ENCODE peak calls at places on chromosomes 11 and 22, in nine cellular contexts. D is right cardiac atrium; Q is RWPE1; T is upper lobe of right lung; C is endodermal cell; R is CD8-positive, alpha-beta memory T cell; N is trophoblast cell; A is H9; L is left ventricle myocardium inferior. Z is an unnamed sample.

GRCh38 chr11:75996523-75997272 is 181.7 kb downstream of the UVRAG start:
- DNase-seq in D (no peak), Q (no peak), T (no peak), C (no peak), R (no peak), N (no peak), A (no peak), L (no peak), Z (no peak)

GRCh38 chr11:44913502-44913901 is 37.2 kb downstream of the TP53I11 start:
- DNase-seq in D (no peak), Q (no peak), T (no peak), C (no peak), R (no peak), N (no peak), A (no peak), L (no peak), Z (no peak)

GRCh38 chr11:128405693-128406364 is 181.5 kb downstream of the ETS1 start:
- DNase-seq in D (no peak), Q (no peak), T (no peak), C (no peak), R (no peak), N (no peak), A (no peak), L (no peak), Z (no peak)

GRCh38 chr11:13928566-13929251 is 33.8 kb upstream of the SPON1 start:
- DNase-seq in D (no peak), Q (peak), T (no peak), C (no peak), R (no peak), N (no peak), A (no peak), L (no peak), Z (no peak)

GRCh38 chr11:6200975-6201374 is 2.0 kb downstream of the OR52W1 start:
- DNase-seq in D (peak), Q (no peak), T (peak), C (no peak), R (no peak), N (peak), A (no peak), L (peak), Z (peak)

GRCh38 chr11:44950625-44951472 is at the start of gene TP53I11:
- DNase-seq in D (peak), Q (peak), T (peak), C (peak), R (peak), N (peak), A (no peak), L (peak), Z (peak)

GRCh38 chr11:130121430-130121978 is 38.1 kb upstream of the ST14 start:
- DNase-seq in D (no peak), Q (no peak), T (no peak), C (no peak), R (no peak), N (no peak), A (no peak), L (no peak), Z (no peak)

GRCh38 chr11:69481393-69481844 is at the start of gene LINC01488:
- DNase-seq in D (no peak), Q (no peak), T (peak), C (no peak), R (peak), N (no peak), A (no peak), L (peak), Z (peak)

DNA sequence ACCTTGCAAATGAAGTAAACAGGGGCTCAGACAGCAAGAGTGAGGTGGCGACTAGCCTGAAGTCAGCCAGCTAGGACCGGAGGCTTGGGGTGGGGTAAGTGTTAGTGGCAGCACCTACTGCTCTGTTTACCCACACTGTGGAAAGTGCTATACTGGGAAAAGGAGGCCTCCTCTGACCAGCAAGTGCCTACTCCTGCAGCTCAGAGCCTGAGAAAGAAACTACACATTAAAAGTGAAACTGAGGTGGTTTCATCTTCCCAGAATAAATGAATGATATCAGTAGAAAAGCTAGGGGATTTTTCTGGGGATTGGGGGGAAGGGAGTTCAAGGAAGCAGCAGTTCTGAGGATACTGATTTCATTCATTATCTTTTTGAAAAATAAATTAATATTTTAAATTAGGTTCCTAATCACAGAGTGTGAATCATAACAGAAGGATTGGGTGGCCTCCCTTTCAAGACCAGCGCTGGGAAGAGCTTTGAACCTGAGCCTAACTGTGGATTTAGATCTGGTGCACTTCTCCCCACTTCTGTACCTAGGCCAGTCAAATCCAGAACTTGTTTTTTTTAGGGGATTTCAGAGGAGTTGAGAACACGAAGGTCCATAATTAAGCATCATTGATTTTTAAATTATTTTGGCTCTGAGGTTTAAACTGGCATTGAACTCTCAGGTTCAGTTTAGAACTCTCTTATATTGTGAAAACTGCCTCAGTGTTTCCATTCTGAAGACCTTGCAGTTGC is 48.1 kb upstream of the GRAMD1B start:
- DNase-seq in D (no peak), Q (no peak), T (no peak), C (no peak), R (no peak), N (no peak), A (no peak), L (no peak), Z (no peak)
- H3K27ac ChIP-seq in D (no peak), Q (no peak), T (no peak), C (no peak), R (no peak), N (no peak), A (no peak), L (no peak), Z (no peak)

DNA sequence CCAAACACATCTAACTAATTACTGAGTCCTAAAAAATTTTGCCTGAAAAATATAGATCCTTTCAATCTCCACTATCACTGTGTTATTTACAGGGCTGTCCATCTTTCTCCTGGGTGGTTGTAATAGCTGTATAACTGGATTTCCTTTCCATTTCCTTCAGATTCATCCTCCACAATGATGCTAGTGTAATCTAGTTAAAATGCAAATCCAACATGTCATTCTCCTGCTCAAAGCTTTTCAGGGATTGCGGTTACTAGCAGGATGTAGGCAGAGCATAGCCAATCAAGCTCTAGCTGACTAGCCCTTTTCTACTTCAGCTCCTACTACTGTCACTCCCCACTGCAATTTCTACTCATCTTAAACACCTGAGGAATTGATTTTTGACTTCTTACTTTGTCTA is 283.0 kb downstream of the RAB38 start:
- DNase-seq in D (no peak), Q (no peak), T (no peak), C (no peak), R (no peak), N (no peak), A (no peak), L (no peak), Z (no peak)
- H3K27ac ChIP-seq in D (no peak), Q (no peak), T (no peak), C (no peak), R (no peak), N (no peak), A (no peak), L (no peak), Z (no peak)

GRCh38 chr11:92781151-92781550 is 188.3 kb upstream of the MTNR1B start:
- DNase-seq in D (no peak), Q (no peak), T (no peak), C (no peak), R (no peak), N (no peak), A (no peak), L (no peak), Z (no peak)

GRCh38 chr11:92776676-92777075 is 192.8 kb upstream of the MTNR1B start:
- DNase-seq in D (no peak), Q (no peak), T (no peak), C (no peak), R (no peak), N (no peak), A (no peak), L (peak), Z (peak)

GRCh38 chr11:92775277-92775676 is 194.2 kb upstream of the MTNR1B start:
- DNase-seq in D (no peak), Q (no peak), T (no peak), C (no peak), R (no peak), N (no peak), A (no peak), L (no peak), Z (no peak)

GRCh38 chr11:92782806-92783205 is 186.6 kb upstream of the MTNR1B start:
- DNase-seq in D (no peak), Q (no peak), T (no peak), C (no peak), R (no peak), N (no peak), A (no peak), L (no peak), Z (no peak)

DNA sequence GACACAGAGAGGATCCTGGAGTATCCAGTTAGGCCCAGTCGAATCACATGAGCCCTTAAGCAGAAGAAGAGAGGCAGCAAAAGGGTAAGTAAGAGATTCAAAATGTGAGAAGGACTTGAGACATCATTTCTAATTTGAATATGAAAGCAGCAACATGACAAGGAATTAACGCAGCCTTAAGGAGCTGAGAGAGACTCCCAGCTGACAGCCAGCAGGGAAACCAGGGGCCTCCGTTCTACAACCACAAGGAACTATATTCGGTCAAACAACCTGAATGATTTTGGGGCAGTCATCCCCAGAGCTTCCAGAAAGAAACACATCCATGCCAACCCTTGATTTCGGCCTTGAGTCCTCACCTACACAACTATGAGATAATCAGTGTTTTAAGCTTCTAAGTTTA is 189.7 kb upstream of the MTNR1B start:
- DNase-seq in D (no peak), Q (no peak), T (no peak), C (peak), R (no peak), N (no peak), A (no peak), L (no peak), Z (no peak)
- H3K27ac ChIP-seq in D (no peak), Q (no peak), T (no peak), C (no peak), R (no peak), N (no peak), A (no peak), L (no peak), Z (no peak)

DNA sequence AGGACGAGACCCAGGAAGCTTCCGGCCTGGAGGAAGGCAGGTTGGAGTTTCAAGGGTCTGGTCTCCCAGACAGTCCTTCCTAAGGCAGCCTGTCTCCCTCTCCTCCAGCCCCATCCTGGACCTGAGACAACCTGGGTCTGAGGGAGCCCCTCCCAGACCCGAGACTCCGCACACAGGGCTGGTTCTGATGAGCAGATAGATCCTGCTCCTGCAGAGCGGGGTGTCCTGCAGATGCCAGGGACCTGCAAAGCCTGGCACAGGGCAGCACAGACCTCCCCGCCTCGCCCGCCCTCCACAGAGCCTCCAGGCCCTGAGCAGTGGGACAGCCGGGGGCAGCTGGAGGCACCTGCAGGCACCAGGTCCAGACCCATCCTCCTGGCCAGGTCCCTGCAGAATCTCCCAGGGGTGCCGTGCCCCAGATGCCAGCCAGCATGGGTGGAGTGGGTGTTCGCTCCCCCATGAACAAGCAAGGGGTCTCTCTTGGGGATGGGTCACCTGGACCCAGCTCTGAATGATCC is 7.8 kb downstream of the PIM3 start:
- DNase-seq in D (peak), Q (no peak), T (peak), C (peak), R (peak), N (no peak), A (peak), L (peak), Z (no peak)
- H3K27ac ChIP-seq in D (peak), Q (peak), T (peak), C (no peak), R (no peak), N (no peak), A (no peak), L (peak), Z (peak)

GRCh38 chr11:61599968-61600710 is 19.3 kb upstream of the SYT7 start:
- DNase-seq in D (no peak), Q (no peak), T (no peak), C (no peak), R (no peak), N (no peak), A (no peak), L (no peak), Z (no peak)
- H3K27ac ChIP-seq in D (no peak), Q (peak), T (no peak), C (no peak), R (no peak), N (peak), A (no peak), L (peak), Z (no peak)

GRCh38 chr11:97943493-97943892 is 1077.3 kb upstream of the CNTN5 start:
- DNase-seq in D (no peak), Q (no peak), T (no peak), C (no peak), R (no peak), N (no peak), A (no peak), L (no peak), Z (no peak)
- H3K27ac ChIP-seq in D (no peak), Q (no peak), T (no peak), C (no peak), R (no peak), N (no peak), A (no peak), L (no peak), Z (no peak)

GRCh38 chr22:44179989-44180705 is 578 bp upstream of the PARVG start:
- DNase-seq in D (no peak), Q (no peak), T (peak), C (no peak), R (no peak), N (no peak), A (no peak), L (no peak), Z (no peak)

GRCh38 chr22:44181033-44181911 is 547 bp downstream of the PARVG start:
- DNase-seq in D (no peak), Q (no peak), T (peak), C (no peak), R (peak), N (peak), A (no peak), L (peak), Z (peak)

GRCh38 chr22:44179196-44179988 is 1.3 kb upstream of the PARVG start:
- DNase-seq in D (no peak), Q (no peak), T (peak), C (no peak), R (no peak), N (no peak), A (no peak), L (no peak), Z (no peak)

GRCh38 chr22:44181912-44182590 is 1.3 kb downstream of the PARVG start:
- DNase-seq in D (no peak), Q (no peak), T (peak), C (no peak), R (peak), N (no peak), A (no peak), L (no peak), Z (no peak)

GRCh38 chr22:44180706-44181032 is at the start of gene PARVG:
- DNase-seq in D (no peak), Q (peak), T (no peak), C (peak), R (peak), N (peak), A (peak), L (no peak), Z (no peak)
- H3K27ac ChIP-seq in D (no peak), Q (no peak), T (peak), C (no peak), R (peak), N (no peak), A (no peak), L (peak), Z (peak)

GRCh38 chr22:43921361-43921760 is 2.2 kb upstream of the PNPLA3 start:
- DNase-seq in D (no peak), Q (no peak), T (no peak), C (no peak), R (no peak), N (peak), A (no peak), L (no peak), Z (no peak)
- H3K27ac ChIP-seq in D (no peak), Q (peak), T (no peak), C (no peak), R (no peak), N (no peak), A (no peak), L (no peak), Z (no peak)

GRCh38 chr22:46948411-46949144 is 186.1 kb downstream of the TBC1D22A start:
- DNase-seq in D (no peak), Q (no peak), T (no peak), C (no peak), R (no peak), N (no peak), A (no peak), L (no peak), Z (no peak)

GRCh38 chr22:46951326-46951725 is 188.9 kb downstream of the TBC1D22A start:
- DNase-seq in D (no peak), Q (no peak), T (no peak), C (no peak), R (no peak), N (no peak), A (no peak), L (no peak), Z (no peak)

GRCh38 chr22:46945481-46945880 is 183.0 kb downstream of the TBC1D22A start:
- DNase-seq in D (no peak), Q (no peak), T (no peak), C (no peak), R (no peak), N (no peak), A (no peak), L (no peak), Z (no peak)

GRCh38 chr22:46946383-46946965 is 184.0 kb downstream of the TBC1D22A start:
- DNase-seq in D (no peak), Q (no peak), T (no peak), C (no peak), R (no peak), N (peak), A (no peak), L (no peak), Z (no peak)

GRCh38 chr22:46947516-46948260 is 185.2 kb downstream of the TBC1D22A start:
- DNase-seq in D (no peak), Q (no peak), T (no peak), C (no peak), R (no peak), N (no peak), A (no peak), L (no peak), Z (no peak)
- H3K27ac ChIP-seq in D (no peak), Q (no peak), T (no peak), C (peak), R (no peak), N (no peak), A (no peak), L (no peak), Z (no peak)